ENCODE peak calls at places on chromosomes 1 and 21, in eight cellular contexts. Y is spleen; Q is effector memory CD4-positive, alpha-beta T cell; T is psoas muscle; R is left ventricle myocardium inferior; O is CD4-positive, CD25-positive, alpha-beta regulatory T cell; C is GM23248; J is tibial artery. A is an unnamed sample.

GRCh38 chr1:59971464-59971911 is 44.9 kb upstream of the CYP2J2 start:
- DNase-seq in Y (peak; percentile 83), Q (no peak), T (peak; percentile 62), R (peak; percentile 55), O (peak; percentile 18), C (peak; percentile 79), J (peak; percentile 68), A (no peak)

GRCh38 chr1:171245458-171246064 is 2.7 kb upstream of the FMO1 start:
- DNase-seq in Y (no peak), Q (no peak), T (no peak), R (no peak), O (peak; percentile 13), C (peak; percentile 65), J (no peak), A (no peak)

GRCh38 chr1:150875197-150876110 is 945 bp downstream of the ARNT start:
- DNase-seq in Y (no peak), Q (no peak), T (no peak), R (no peak), O (peak; percentile 9), C (peak; percentile 37), J (peak; percentile 28), A (no peak)

GRCh38 chr1:232274999-232275706 is 354.8 kb downstream of the SIPA1L2 start:
- DNase-seq in Y (no peak), Q (no peak), T (no peak), R (no peak), O (no peak), C (no peak), J (no peak), A (no peak)

GRCh38 chr1:31769720-31770390 is 5.7 kb upstream of the ADGRB2 start:
- DNase-seq in Y (no peak), Q (no peak), T (no peak), R (peak; percentile 67), O (no peak), C (no peak), J (no peak), A (no peak)

GRCh38 chr1:166884040-166884642 is 8.1 kb upstream of the TADA1 start:
- DNase-seq in Y (peak; percentile 81), Q (peak; percentile 6), T (peak; percentile 40), R (peak; percentile 34), O (peak; percentile 16), C (peak; percentile 59), J (no peak), A (peak; percentile 9)

GRCh38 chr21:37225440-37225839 is 41.7 kb downstream of the VPS26C start:
- DNase-seq in Y (no peak), Q (no peak), T (no peak), R (no peak), O (peak; percentile 28), C (no peak), J (no peak), A (no peak)

GRCh38 chr1:44924835-44925464 is 61.4 kb downstream of the EIF2B3 start:
- DNase-seq in Y (no peak), Q (no peak), T (no peak), R (no peak), O (no peak), C (peak; percentile 84), J (no peak), A (no peak)

GRCh38 chr1:5770981-5771765 is 221.1 kb downstream of the NPHP4 start:
- DNase-seq in Y (no peak), Q (no peak), T (peak; percentile 28), R (no peak), O (no peak), C (peak; percentile 6), J (no peak), A (no peak)

GRCh38 chr1:62784509-62785365 is 805 bp downstream of the ATG4C start:
- DNase-seq in Y (no peak), Q (no peak), T (no peak), R (no peak), O (peak; percentile 4), C (peak; percentile 60), J (no peak), A (no peak)

GRCh38 chr1:46471885-46472502 is 17.6 kb upstream of the DMBX1 start:
- DNase-seq in Y (no peak), Q (no peak), T (no peak), R (no peak), O (no peak), C (no peak), J (no peak), A (no peak)

GRCh38 chr1:183673605-183674150 is 20.6 kb upstream of the APOBEC4 start:
- DNase-seq in Y (no peak), Q (no peak), T (no peak), R (no peak), O (no peak), C (no peak), J (no peak), A (no peak)

GRCh38 chr21:45584786-45585185 is 42.5 kb upstream of the SLC19A1 start:
- DNase-seq in Y (no peak), Q (no peak), T (no peak), R (no peak), O (no peak), C (no peak), J (no peak), A (no peak)

GRCh38 chr21:45586289-45586858 is 44.1 kb upstream of the SLC19A1 start:
- DNase-seq in Y (no peak), Q (no peak), T (no peak), R (no peak), O (no peak), C (no peak), J (no peak), A (no peak)

GRCh38 chr21:45582128-45582527 is 39.9 kb upstream of the SLC19A1 start:
- DNase-seq in Y (no peak), Q (no peak), T (no peak), R (no peak), O (no peak), C (no peak), J (no peak), A (no peak)

GRCh38 chr21:45581322-45581712 is 39.1 kb upstream of the SLC19A1 start:
- DNase-seq in Y (peak; percentile 46), Q (no peak), T (no peak), R (no peak), O (no peak), C (no peak), J (no peak), A (no peak)

DNA sequence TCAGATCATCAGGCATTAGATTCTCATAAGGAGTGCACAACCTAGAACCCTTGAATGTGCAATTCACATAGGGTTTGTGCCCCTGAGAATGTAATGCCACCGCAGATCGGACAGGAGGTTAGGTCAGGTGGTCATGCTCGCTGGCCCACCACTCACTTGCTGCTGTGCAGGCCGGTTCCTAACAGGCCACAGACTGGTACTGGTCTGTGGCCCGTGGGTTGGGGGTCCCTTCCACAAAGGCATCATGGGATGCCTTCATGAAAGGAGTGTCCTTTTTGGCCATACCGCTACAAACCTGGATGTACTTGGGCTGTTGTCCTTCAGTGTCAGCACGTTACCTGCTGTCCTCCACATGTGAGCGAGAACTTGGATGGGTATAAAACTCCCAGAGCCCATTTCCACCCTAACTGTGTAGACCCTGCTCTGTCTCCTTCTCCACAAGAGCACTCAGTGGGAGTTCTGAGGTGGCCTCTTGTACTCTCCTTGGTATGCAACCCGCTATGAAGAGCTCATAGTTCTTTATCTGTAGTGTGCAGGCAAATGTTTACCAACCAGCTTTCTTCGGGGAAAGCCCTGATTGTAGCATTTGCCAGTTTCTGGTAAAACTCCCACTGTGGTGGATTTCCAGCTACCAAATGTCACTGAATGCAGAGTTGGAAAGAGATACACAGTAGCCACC is 41.7 kb upstream of the SLC19A1 start:
- DNase-seq in Y (peak; percentile 21), Q (no peak), T (no peak), R (no peak), O (no peak), C (no peak), J (no peak), A (no peak)
- H3K9me3 ChIP-seq in Y (peaks cover 45% of the 10 kb centered on the region), Q (peaks cover 4% of the 10 kb centered on the region), T (peaks cover 25% of the 10 kb centered on the region), R (peaks cover 48% of the 10 kb centered on the region), O (peaks cover 18% of the 10 kb centered on the region), C (no peaks in the 10 kb centered on the region), J (peaks cover 17% of the 10 kb centered on the region), A (no peaks in the 10 kb centered on the region)

DNA sequence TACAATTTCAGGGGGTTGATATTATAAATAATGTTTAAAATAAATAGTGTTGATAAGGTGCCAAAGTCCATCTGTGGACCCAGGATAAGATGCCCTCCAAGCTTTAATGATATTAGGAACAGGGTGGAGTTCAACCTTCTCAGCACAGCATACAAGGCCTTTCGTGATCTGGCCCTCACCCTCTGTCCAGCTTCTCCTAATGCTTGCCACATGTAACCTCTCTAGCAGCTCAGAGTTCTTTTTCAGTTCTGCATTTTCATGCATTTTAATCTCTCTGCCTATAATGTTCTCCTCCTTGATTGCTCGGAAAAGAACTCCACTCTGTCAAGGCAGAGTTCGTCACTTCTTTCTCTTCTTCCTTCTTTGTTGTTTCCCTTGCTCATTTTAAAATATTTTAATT is 21.4 kb upstream of the SMAP2 start:
- DNase-seq in Y (no peak), Q (no peak), T (no peak), R (no peak), O (no peak), C (no peak), J (no peak), A (no peak)
- H3K9me3 ChIP-seq in Y (no peaks in the 10 kb centered on the region), Q (no peaks in the 10 kb centered on the region), T (no peaks in the 10 kb centered on the region), R (peaks cover 2% of the 10 kb centered on the region), O (no peaks in the 10 kb centered on the region), C (no peaks in the 10 kb centered on the region), J (no peaks in the 10 kb centered on the region), A (no peaks in the 10 kb centered on the region)

DNA sequence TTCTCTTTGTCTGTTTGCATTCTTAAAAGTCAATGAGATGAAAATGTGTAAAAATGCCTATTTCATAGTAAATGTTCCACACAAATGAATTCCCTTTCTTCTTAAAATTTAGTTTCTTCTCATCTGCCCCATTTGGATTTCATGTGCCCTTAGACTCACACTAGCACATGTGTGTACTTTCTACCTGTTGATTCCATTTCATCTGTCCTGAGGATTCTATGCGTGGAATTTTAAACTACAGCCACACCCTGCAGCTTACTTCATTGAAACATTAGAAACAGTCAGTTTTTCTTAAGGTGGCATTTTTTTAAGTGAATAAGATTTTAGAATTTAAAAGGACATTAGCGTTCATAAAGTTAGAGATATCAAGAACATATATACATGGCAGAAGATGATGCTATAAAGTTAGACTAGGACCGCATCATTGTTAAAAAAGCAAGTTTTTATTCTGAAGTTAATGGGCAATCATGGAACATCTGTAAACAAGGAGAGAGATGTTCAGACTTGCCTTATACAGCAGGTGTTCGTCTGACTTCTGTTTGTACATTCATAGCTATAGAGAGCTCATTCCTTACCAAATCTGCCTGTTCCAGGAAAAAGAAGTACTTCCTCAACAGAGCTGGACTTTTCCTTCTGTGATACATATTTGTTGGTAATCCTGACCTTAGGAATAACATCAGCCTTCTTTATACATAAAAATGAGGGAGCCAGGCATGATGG is 3.9 kb upstream of the TUT4 start:
- DNase-seq in Y (no peak), Q (no peak), T (no peak), R (no peak), O (no peak), C (no peak), J (no peak), A (no peak)
- H3K9me3 ChIP-seq in Y (no peaks in the 10 kb centered on the region), Q (no peaks in the 10 kb centered on the region), T (no peaks in the 10 kb centered on the region), R (no peaks in the 10 kb centered on the region), O (no peaks in the 10 kb centered on the region), C (no peaks in the 10 kb centered on the region), J (no peaks in the 10 kb centered on the region), A (no peaks in the 10 kb centered on the region)

DNA sequence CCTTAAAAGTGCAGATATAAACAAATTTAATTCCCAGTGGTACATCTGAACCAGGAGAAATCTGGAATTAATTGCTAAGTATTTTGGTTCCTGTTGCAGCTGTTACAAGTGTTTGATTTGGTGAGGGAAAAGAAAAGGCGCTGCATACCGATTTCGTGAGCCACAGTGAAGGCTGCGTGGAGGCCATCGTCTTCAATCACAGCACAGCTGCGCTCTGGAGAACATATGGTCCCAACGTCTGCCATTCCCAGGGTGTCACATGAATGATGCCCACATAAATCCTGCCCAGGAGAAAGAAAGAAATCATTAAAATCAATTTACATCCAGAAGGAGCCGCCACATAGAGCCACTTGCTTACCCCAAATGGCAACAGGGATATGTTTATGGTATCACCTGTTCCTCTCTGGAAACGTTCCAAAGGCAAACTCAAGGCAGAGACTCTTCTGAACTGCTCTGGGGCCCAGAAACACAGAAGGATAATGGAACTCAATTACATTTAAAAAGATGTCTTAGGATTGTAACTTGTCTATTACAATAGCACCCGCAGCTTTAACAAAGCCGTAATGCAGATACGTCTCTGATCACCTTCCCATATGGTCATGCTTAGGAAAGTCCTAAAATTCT is 12.2 kb downstream of the ADAMTS5 start:
- DNase-seq in Y (no peak), Q (no peak), T (no peak), R (no peak), O (no peak), C (no peak), J (no peak), A (no peak)
- H3K9me3 ChIP-seq in Y (no peaks in the 10 kb centered on the region), Q (no peaks in the 10 kb centered on the region), T (no peaks in the 10 kb centered on the region), R (no peaks in the 10 kb centered on the region), O (no peaks in the 10 kb centered on the region), C (no peaks in the 10 kb centered on the region), J (no peaks in the 10 kb centered on the region), A (no peaks in the 10 kb centered on the region)